ENCODE peak calls at places on chromosomes 4 and X, in five cellular contexts. One of them, this sample, is unnamed.

GRCh38 chr4:94665500-94666398 is 92.0 kb upstream of the BMPR1B start:
- DNase-seq in naive thymus-derived CD8-positive, alpha-beta T cell: no peak
- DNase-seq in activated B cell treated with CpG ODN at 0.5 μM for 24 hours: no peak
- DNase-seq in neural progenitor cell: no peak
- DNase-seq in heart right ventricle: no peak
- DNase-seq in this sample: no peak

GRCh38 chr4:99379571-99379970 is 27.0 kb upstream of the ADH1C start:
- DNase-seq in heart right ventricle: no peak
- DNase-seq in activated B cell treated with CpG ODN at 0.5 μM for 24 hours: no peak
- DNase-seq in neural progenitor cell: no peak
- DNase-seq in naive thymus-derived CD8-positive, alpha-beta T cell: no peak
- DNase-seq in this sample: no peak

GRCh38 chr4:9925750-9926439 is 95.4 kb downstream of the SLC2A9 start:
- DNase-seq in heart right ventricle: no peak
- DNase-seq in neural progenitor cell: no peak
- DNase-seq in naive thymus-derived CD8-positive, alpha-beta T cell: no peak
- DNase-seq in activated B cell treated with CpG ODN at 0.5 μM for 24 hours: no peak
- DNase-seq in this sample: no peak

GRCh38 chr4:188915175-188915574 is 775.9 kb downstream of the TRIML1 start:
- DNase-seq in activated B cell treated with CpG ODN at 0.5 μM for 24 hours: no peak
- DNase-seq in neural progenitor cell: no peak
- DNase-seq in naive thymus-derived CD8-positive, alpha-beta T cell: no peak
- DNase-seq in heart right ventricle: no peak
- DNase-seq in this sample: no peak

GRCh38 chr4:40194602-40195161 is 2.1 kb upstream of the RHOH start:
- DNase-seq in heart right ventricle: no peak
- DNase-seq in neural progenitor cell: no peak
- DNase-seq in activated B cell treated with CpG ODN at 0.5 μM for 24 hours: no peak
- DNase-seq in naive thymus-derived CD8-positive, alpha-beta T cell: peak
- DNase-seq in this sample: peak

GRCh38 chr4:22003878-22004277 is 55.3 kb upstream of the KCNIP4 start:
- DNase-seq in naive thymus-derived CD8-positive, alpha-beta T cell: no peak
- DNase-seq in heart right ventricle: no peak
- DNase-seq in neural progenitor cell: peak
- DNase-seq in activated B cell treated with CpG ODN at 0.5 μM for 24 hours: no peak
- DNase-seq in this sample: no peak

GRCh38 chr4:74583757-74584156 is 138.8 kb downstream of the AREG start:
- DNase-seq in neural progenitor cell: no peak
- DNase-seq in heart right ventricle: no peak
- DNase-seq in naive thymus-derived CD8-positive, alpha-beta T cell: no peak
- DNase-seq in activated B cell treated with CpG ODN at 0.5 μM for 24 hours: no peak
- DNase-seq in this sample: no peak

GRCh38 chr4:53712326-53712725 is 121.0 kb upstream of the LNX1 start:
- DNase-seq in activated B cell treated with CpG ODN at 0.5 μM for 24 hours: no peak
- DNase-seq in neural progenitor cell: no peak
- DNase-seq in naive thymus-derived CD8-positive, alpha-beta T cell: no peak
- DNase-seq in heart right ventricle: no peak
- DNase-seq in this sample: no peak

GRCh38 chr4:21211836-21212235 is 511.6 kb downstream of the PACRGL start:
- DNase-seq in heart right ventricle: no peak
- DNase-seq in neural progenitor cell: no peak
- DNase-seq in naive thymus-derived CD8-positive, alpha-beta T cell: no peak
- DNase-seq in activated B cell treated with CpG ODN at 0.5 μM for 24 hours: no peak
- DNase-seq in this sample: no peak

GRCh38 chr4:95267081-95267480 is 281.7 kb downstream of the UNC5C start:
- DNase-seq in heart right ventricle: no peak
- DNase-seq in naive thymus-derived CD8-positive, alpha-beta T cell: no peak
- DNase-seq in activated B cell treated with CpG ODN at 0.5 μM for 24 hours: no peak
- DNase-seq in neural progenitor cell: no peak
- DNase-seq in this sample: no peak

GRCh38 chr4:53859305-53859704 is 205.1 kb downstream of the CHIC2 start:
- DNase-seq in naive thymus-derived CD8-positive, alpha-beta T cell: no peak
- DNase-seq in activated B cell treated with CpG ODN at 0.5 μM for 24 hours: no peak
- DNase-seq in neural progenitor cell: no peak
- DNase-seq in heart right ventricle: no peak
- DNase-seq in this sample: no peak

GRCh38 chrX:729583-730409 is 99.2 kb downstream of the SHOX start:
- DNase-seq in neural progenitor cell: no peak
- DNase-seq in naive thymus-derived CD8-positive, alpha-beta T cell: no peak
- DNase-seq in heart right ventricle: no peak
- DNase-seq in activated B cell treated with CpG ODN at 0.5 μM for 24 hours: no peak
- DNase-seq in this sample: no peak

GRCh38 chr4:84952004-84952403 is 14.5 kb downstream of the WDFY3 start:
- DNase-seq in naive thymus-derived CD8-positive, alpha-beta T cell: no peak
- DNase-seq in heart right ventricle: no peak
- DNase-seq in activated B cell treated with CpG ODN at 0.5 μM for 24 hours: no peak
- DNase-seq in neural progenitor cell: no peak
- DNase-seq in this sample: no peak

GRCh38 chr4:81724925-81725329 is 253.2 kb upstream of the RASGEF1B start:
- DNase-seq in neural progenitor cell: peak
- DNase-seq in activated B cell treated with CpG ODN at 0.5 μM for 24 hours: peak
- DNase-seq in naive thymus-derived CD8-positive, alpha-beta T cell: no peak
- DNase-seq in heart right ventricle: peak
- DNase-seq in this sample: no peak

GRCh38 chrX:110944323-110944761 is 148.7 kb upstream of the CHRDL1 start:
- DNase-seq in activated B cell treated with CpG ODN at 0.5 μM for 24 hours: no peak
- DNase-seq in naive thymus-derived CD8-positive, alpha-beta T cell: no peak
- DNase-seq in neural progenitor cell: peak
- DNase-seq in heart right ventricle: no peak
- DNase-seq in this sample: no peak

GRCh38 chrX:153381684-153382532 is 19.2 kb downstream of the PNMA6E start:
- DNase-seq in heart right ventricle: peak
- DNase-seq in naive thymus-derived CD8-positive, alpha-beta T cell: peak
- DNase-seq in activated B cell treated with CpG ODN at 0.5 μM for 24 hours: no peak
- DNase-seq in neural progenitor cell: peak
- DNase-seq in this sample: no peak

GRCh38 chr4:102344520-102344954 is 745 bp downstream of the SLC39A8 start:
- DNase-seq in activated B cell treated with CpG ODN at 0.5 μM for 24 hours: peak
- DNase-seq in neural progenitor cell: peak
- DNase-seq in naive thymus-derived CD8-positive, alpha-beta T cell: no peak
- DNase-seq in heart right ventricle: peak
- DNase-seq in this sample: peak

GRCh38 chrX:26851981-26852380 is 611.2 kb downstream of the PPP4R3C start:
- DNase-seq in naive thymus-derived CD8-positive, alpha-beta T cell: no peak
- DNase-seq in activated B cell treated with CpG ODN at 0.5 μM for 24 hours: no peak
- DNase-seq in heart right ventricle: no peak
- DNase-seq in neural progenitor cell: peak
- DNase-seq in this sample: no peak

GRCh38 chr4:128488055-128488705 is 200.6 kb upstream of the PGRMC2 start:
- DNase-seq in naive thymus-derived CD8-positive, alpha-beta T cell: no peak
- DNase-seq in heart right ventricle: no peak
- DNase-seq in activated B cell treated with CpG ODN at 0.5 μM for 24 hours: no peak
- DNase-seq in neural progenitor cell: no peak
- DNase-seq in this sample: no peak

GRCh38 chr4:17124767-17125166 is 226.3 kb upstream of the LDB2 start:
- DNase-seq in activated B cell treated with CpG ODN at 0.5 μM for 24 hours: no peak
- DNase-seq in neural progenitor cell: no peak
- DNase-seq in heart right ventricle: no peak
- DNase-seq in naive thymus-derived CD8-positive, alpha-beta T cell: no peak
- DNase-seq in this sample: no peak

GRCh38 chr4:185359767-185360446 is 35.8 kb downstream of the LRP2BP start:
- DNase-seq in naive thymus-derived CD8-positive, alpha-beta T cell: no peak
- DNase-seq in activated B cell treated with CpG ODN at 0.5 μM for 24 hours: no peak
- DNase-seq in neural progenitor cell: no peak
- DNase-seq in heart right ventricle: no peak
- DNase-seq in this sample: no peak

GRCh38 chr4:182803235-182803634 is 114.0 kb downstream of the DCTD start:
- DNase-seq in heart right ventricle: no peak
- DNase-seq in neural progenitor cell: no peak
- DNase-seq in activated B cell treated with CpG ODN at 0.5 μM for 24 hours: no peak
- DNase-seq in naive thymus-derived CD8-positive, alpha-beta T cell: no peak
- DNase-seq in this sample: no peak

GRCh38 chrX:9222299-9222698 is 188.4 kb upstream of the FAM9B start:
- DNase-seq in heart right ventricle: no peak
- DNase-seq in naive thymus-derived CD8-positive, alpha-beta T cell: no peak
- DNase-seq in neural progenitor cell: no peak
- DNase-seq in activated B cell treated with CpG ODN at 0.5 μM for 24 hours: no peak
- DNase-seq in this sample: no peak

This sample was measured in T follicular helper cell.